ENCODE peak calls at places on chromosomes 11 and 22, in eight cellular contexts. Q, X, W, F, U, Y, J and E are unnamed samples.

GRCh38 chr11:3060436-3061025 is 3.3 kb upstream of the CARS1 start:
- DNase-seq in X (no peak), U (no peak), F (no peak), Q (no peak), W (no peak), Y (no peak), J (no peak), E (no peak)

GRCh38 chr11:20035701-20036601 is 124.3 kb downstream of the DBX1 start:
- DNase-seq in Q (no peak), J (peak), F (peak), X (peak), Y (no peak), W (no peak), U (no peak), E (peak)

GRCh38 chr11:2093575-2094353 is 45.4 kb downstream of the IGF2 start:
- DNase-seq in Y (no peak), Q (no peak), W (no peak), F (no peak), U (no peak), J (no peak), X (no peak), E (no peak)

GRCh38 chr22:19357270-19358105 is 66.0 kb upstream of the CLTCL1 start:
- DNase-seq in X (peak), Q (no peak), Y (no peak), F (no peak), W (no peak), U (no peak), J (no peak), E (peak)

GRCh38 chr22:24466831-24467249 is 28.3 kb upstream of the UPB1 start:
- DNase-seq in W (no peak), J (peak), Y (no peak), X (peak), Q (peak), U (peak), F (no peak), E (peak)

GRCh38 chr11:36313750-36314500 is 17.8 kb downstream of the PRR5L start:
- DNase-seq in W (no peak), X (no peak), U (no peak), Y (no peak), F (no peak), Q (no peak), J (no peak), E (no peak)

GRCh38 chr11:128902515-128903066 is 11.4 kb downstream of the KCNJ5 start:
- DNase-seq in J (peak), F (no peak), U (no peak), X (peak), Y (no peak), Q (no peak), W (no peak), E (peak)

GRCh38 chr22:50357756-50358155 is 14.6 kb downstream of the PPP6R2 start:
- DNase-seq in J (no peak), Q (no peak), U (no peak), Y (no peak), F (no peak), W (no peak), X (no peak), E (no peak)

GRCh38 chr11:75589933-75590332 is 27.9 kb downstream of the SERPINH1 start:
- DNase-seq in J (no peak), X (no peak), Q (no peak), Y (no peak), W (no peak), U (no peak), F (no peak), E (no peak)

GRCh38 chr11:495537-495931 is 11.5 kb downstream of the RNH1 start:
- DNase-seq in Y (no peak), W (no peak), J (no peak), F (no peak), U (no peak), X (no peak), Q (no peak), E (no peak)

GRCh38 chr11:14520086-14520901 is at the start of gene PSMA1:
- DNase-seq in Y (peak), U (peak), F (peak), W (peak), J (peak), Q (peak), X (peak), E (peak)

GRCh38 chr22:18992543-18993198 is 56.6 kb upstream of the PRODH start:
- DNase-seq in U (no peak), J (no peak), Y (no peak), Q (no peak), W (no peak), X (no peak), F (no peak), E (no peak)

GRCh38 chr11:63503492-63503891 is 2.4 kb upstream of the LGALS12 start:
- DNase-seq in X (no peak), Q (peak), Y (no peak), U (no peak), J (no peak), F (no peak), W (no peak), E (no peak)

GRCh38 chr11:94885581-94885980 is 87.8 kb downstream of the CWC15 start:
- DNase-seq in U (no peak), Q (no peak), X (no peak), J (no peak), F (no peak), W (no peak), Y (no peak), E (no peak)

GRCh38 chr11:112302226-112302868 is 41.7 kb upstream of the PLET1 start:
- DNase-seq in U (no peak), W (no peak), Q (no peak), X (no peak), Y (no peak), J (peak), F (no peak), E (peak)

GRCh38 chr11:71429701-71430100 is 18.5 kb downstream of the DHCR7 start:
- DNase-seq in U (no peak), F (no peak), Y (no peak), J (no peak), W (no peak), X (no peak), Q (no peak), E (no peak)

GRCh38 chr11:133579165-133580031 is 47.1 kb upstream of the OPCML start:
- DNase-seq in X (no peak), F (no peak), U (no peak), J (no peak), W (no peak), Q (no peak), Y (no peak), E (no peak)

GRCh38 chr11:19646921-19647320 is 65.7 kb upstream of the NAV2 start:
- DNase-seq in J (peak), Y (no peak), Q (no peak), X (peak), F (no peak), W (no peak), U (peak), E (peak)

GRCh38 chr11:9003573-9004309 is at the start of gene NRIP3:
- DNase-seq in W (peak), X (peak), Q (peak), F (peak), Y (peak), J (peak), U (peak), E (peak)

GRCh38 chr11:19553683-19554333 is 158.8 kb upstream of the NAV2 start:
- DNase-seq in X (peak), Y (peak), J (peak), U (peak), F (peak), Q (peak), W (peak), E (peak)

GRCh38 chr11:67642148-67642475 is 2.5 kb upstream of the TBX10 start:
- DNase-seq in Q (no peak), F (no peak), J (no peak), X (no peak), Y (no peak), W (no peak), U (no peak), E (no peak)

GRCh38 chr22:42635531-42635930 is 4.9 kb downstream of the ATP5MGL start:
- DNase-seq in Y (no peak), Q (no peak), U (peak), W (no peak), J (peak), F (peak), X (peak), E (peak)

GRCh38 chr11:86673872-86674750 is 1.7 kb upstream of the ME3 start:
- DNase-seq in X (no peak), W (no peak), Y (no peak), U (no peak), Q (no peak), F (no peak), J (no peak), E (no peak)

GRCh38 chr11:69257838-69258658 is 35.9 kb upstream of the MYEOV start:
- DNase-seq in F (no peak), X (no peak), J (no peak), Q (no peak), U (no peak), Y (no peak), W (no peak), E (no peak)

GRCh38 chr11:25691959-25692358 is 640.0 kb upstream of the ANO3 start:
- DNase-seq in X (no peak), U (no peak), F (no peak), W (no peak), Q (no peak), Y (no peak), J (no peak), E (no peak)

GRCh38 chr11:100849914-100850235 is 162.8 kb downstream of the ARHGAP42 start:
- DNase-seq in W (no peak), Y (no peak), Q (no peak), X (peak), F (no peak), J (no peak), U (no peak), E (no peak)

GRCh38 chr11:35458846-35459245 is 39.5 kb upstream of the SLC1A2 start:
- DNase-seq in J (peak), X (peak), W (no peak), U (no peak), Q (no peak), Y (no peak), F (no peak), E (no peak)

GRCh38 chr22:20102203-20102780 is 13.6 kb upstream of the RANBP1 start:
- DNase-seq in F (no peak), Y (no peak), Q (no peak), J (no peak), U (no peak), X (no peak), W (no peak), E (no peak)

GRCh38 chr11:111759778-111760407 is 6.3 kb downstream of the PPP2R1B start:
- DNase-seq in W (no peak), F (no peak), J (no peak), Q (no peak), Y (no peak), X (no peak), U (no peak), E (no peak)

GRCh38 chr11:131723088-131723487 is 352.7 kb downstream of the NTM start:
- DNase-seq in W (no peak), U (no peak), F (no peak), Q (no peak), Y (no peak), X (no peak), J (no peak), E (no peak)

GRCh38 chr11:115054541-115055538 is 376.5 kb downstream of the NXPE2 start:
- DNase-seq in U (no peak), X (no peak), J (no peak), Y (no peak), W (no peak), Q (no peak), F (no peak), E (no peak)